ENCODE peak calls at places on chromosomes 11 and 22, in five cellular contexts. F is germinal center, O is SJSA1, A is NCI-H1092, Z is cardiac fibroblast. T is an unnamed sample.

GRCh38 chr11:78365381-78365792 is 52.2 kb downstream of the GAB2 start:
- DNase-seq in F (no peak), O (peak), A (no peak), Z (peak), T (no peak)

GRCh38 chr11:129743029-129743846 is 72.4 kb upstream of the TMEM45B start:
- DNase-seq in F (no peak), O (no peak), A (no peak), Z (no peak), T (no peak)

GRCh38 chr11:119538748-119539147 is 115.8 kb upstream of the THY1 start:
- DNase-seq in F (no peak), O (no peak), A (no peak), Z (no peak), T (no peak)

GRCh38 chr11:89495951-89496350 is 4.8 kb upstream of the NOX4 start:
- DNase-seq in F (no peak), O (peak), A (no peak), Z (peak), T (no peak)

GRCh38 chr11:1487851-1488574 is 1.4 kb upstream of the MOB2 start:
- DNase-seq in F (no peak), O (no peak), A (no peak), Z (no peak), T (no peak)

GRCh38 chr11:27239305-27239942 is 123.6 kb downstream of the CCDC34 start:
- DNase-seq in F (no peak), O (no peak), A (peak), Z (no peak), T (peak)

GRCh38 chr11:7907121-7907520 is 23.9 kb downstream of the OR10A6 start:
- DNase-seq in F (no peak), O (no peak), A (no peak), Z (no peak), T (no peak)

GRCh38 chr11:14821031-14821430 is 71.0 kb downstream of the CYP2R1 start:
- DNase-seq in F (no peak), O (no peak), A (no peak), Z (no peak), T (peak)

GRCh38 chr11:80995523-80995922 is 1554.7 kb upstream of the TENM4 start:
- DNase-seq in F (no peak), O (no peak), A (no peak), Z (no peak), T (no peak)

GRCh38 chr11:102220728-102221467 is 96.4 kb upstream of the BIRC3 start:
- DNase-seq in F (no peak), O (no peak), A (no peak), Z (peak), T (no peak)

GRCh38 chr11:58631378-58631777 is 8.9 kb downstream of the CNTF start:
- DNase-seq in F (no peak), O (no peak), A (no peak), Z (no peak), T (no peak)

GRCh38 chr11:14342906-14343305 is 16.1 kb downstream of the RRAS2 start:
- DNase-seq in F (peak), O (no peak), A (no peak), Z (peak), T (no peak)

GRCh38 chr11:12264361-12264760 is 113.0 kb upstream of the PARVA start:
- DNase-seq in F (no peak), O (no peak), A (no peak), Z (no peak), T (peak)

GRCh38 chr11:110092577-110093406 is at the start of gene ZC3H12C:
- DNase-seq in F (peak), O (peak), A (peak), Z (peak), T (peak)

GRCh38 chr11:110345756-110346155 is 49.3 kb upstream of the RDX start:
- DNase-seq in F (no peak), O (no peak), A (no peak), Z (no peak), T (no peak)

GRCh38 chr11:13970986-13971385 is 8.5 kb downstream of the SPON1 start:
- DNase-seq in F (no peak), O (peak), A (peak), Z (no peak), T (no peak)

GRCh38 chr11:118691926-118692830 is 12.7 kb upstream of the TREH start:
- DNase-seq in F (no peak), O (no peak), A (no peak), Z (peak), T (no peak)

GRCh38 chr22:49571326-49571725 is 256.3 kb downstream of the BRD1 start:
- DNase-seq in F (no peak), O (no peak), A (no peak), Z (no peak), T (no peak)

GRCh38 chr11:68776442-68777235 is 25.3 kb upstream of the TESMIN start:
- DNase-seq in F (no peak), O (no peak), A (no peak), Z (no peak), T (no peak)

GRCh38 chr11:4577761-4578160 is 3.8 kb upstream of the OR52I2 start:
- DNase-seq in F (no peak), O (no peak), A (no peak), Z (no peak), T (no peak)

GRCh38 chr22:45240810-45241631 is at the start of gene KIAA0930:
- DNase-seq in F (peak), O (no peak), A (no peak), Z (peak), T (peak)

GRCh38 chr22:32336185-32336603 is 21.5 kb upstream of the RFPL3 start:
- DNase-seq in F (no peak), O (no peak), A (no peak), Z (no peak), T (no peak)

GRCh38 chr22:19105867-19106802 is 16.1 kb downstream of the DGCR2 start:
- DNase-seq in F (peak), O (no peak), A (no peak), Z (no peak), T (peak)

GRCh38 chr11:37108436-37109204 is 510.6 kb upstream of the RAG2 start:
- DNase-seq in F (no peak), O (no peak), A (no peak), Z (peak), T (no peak)

GRCh38 chr22:43867839-43868652 is 5.7 kb upstream of the SULT4A1 start:
- DNase-seq in F (peak), O (peak), A (no peak), Z (peak), T (peak)

GRCh38 chr22:49260681-49261580 is 566.7 kb downstream of the BRD1 start:
- DNase-seq in F (no peak), O (no peak), A (no peak), Z (no peak), T (no peak)

GRCh38 chr11:128568166-128568778 is 19.1 kb downstream of the ETS1 start:
- DNase-seq in F (no peak), O (no peak), A (no peak), Z (no peak), T (no peak)